ENCODE peak calls at places on chromosomes 11 and 22, in five cellular contexts. F is EH; Z is COR-L47; H is stimulated activated CD8-positive, alpha-beta memory T cell treated with anti-CD3 and anti-CD28 coated beads, Interleukin-4, amount 100 ng/mL, for 1 hour; P is nucleus accumbens. N is an unnamed sample.

GRCh38 chr11:1060410-1060809 is 14.3 kb upstream of the MUC2 start:
- DNase-seq in P (no peak), Z (no peak), H (no peak), F (no peak), N (no peak)

GRCh38 chr22:22787151-22787550 is 100.5 kb upstream of the IGLL5 start:
- DNase-seq in Z (no peak), H (no peak), P (no peak), F (no peak), N (no peak)

GRCh38 chr11:12746593-12747097 is 72.4 kb downstream of the TEAD1 start:
- DNase-seq in H (no peak), P (no peak), Z (peak), F (peak), N (no peak)

GRCh38 chr11:86214710-86215109 is 29.8 kb upstream of the EED start:
- DNase-seq in P (no peak), H (no peak), F (no peak), Z (no peak), N (no peak)

GRCh38 chr11:9075441-9076000 is 15.9 kb downstream of the SCUBE2 start:
- DNase-seq in P (no peak), H (no peak), Z (peak), F (no peak), N (no peak)

GRCh38 chr22:36902143-36902911 is 11.1 kb upstream of the CSF2RB start:
- DNase-seq in H (no peak), P (no peak), Z (no peak), F (no peak), N (no peak)

GRCh38 chr11:95682552-95682951 is 107.0 kb downstream of the FAM76B start:
- DNase-seq in H (no peak), F (no peak), P (no peak), Z (no peak), N (no peak)

GRCh38 chr11:14539867-14540475 is 19.8 kb upstream of the PSMA1 start:
- DNase-seq in Z (no peak), H (no peak), F (no peak), P (no peak), N (no peak)

GRCh38 chr22:24191893-24192292 is 10.6 kb downstream of the SUSD2 start:
- DNase-seq in F (no peak), H (no peak), Z (no peak), P (no peak), N (no peak)

GRCh38 chr11:69000831-69001245 is 12.2 kb downstream of the MRGPRF start:
- DNase-seq in Z (no peak), F (peak), H (no peak), P (no peak), N (no peak)

GRCh38 chr22:42933783-42934144 is 76.7 kb upstream of the ARFGAP3 start:
- DNase-seq in P (no peak), Z (no peak), H (no peak), F (peak), N (no peak)

GRCh38 chr22:27228771-27229170 is 571.4 kb downstream of the MIAT start:
- DNase-seq in F (no peak), Z (no peak), H (no peak), P (no peak), N (no peak)

GRCh38 chr11:2300936-2301630 is 635 bp downstream of the C11orf21 start:
- DNase-seq in P (no peak), F (no peak), H (no peak), Z (no peak), N (no peak)

GRCh38 chr22:39300198-39300830 is 19.1 kb downstream of the RPL3 start:
- DNase-seq in P (no peak), Z (no peak), H (no peak), F (peak), N (no peak)

GRCh38 chr11:94513091-94513490 is 830 bp downstream of the C11orf97 start:
- DNase-seq in P (no peak), F (no peak), Z (peak), H (no peak), N (no peak)

GRCh38 chr22:50245214-50246072 is 620 bp upstream of the TUBGCP6 start:
- DNase-seq in P (no peak), Z (no peak), F (no peak), H (no peak), N (no peak)

GRCh38 chr11:113805640-113806039 is 26.0 kb downstream of the CLDN25 start:
- DNase-seq in Z (no peak), H (no peak), P (no peak), F (peak), N (no peak)

GRCh38 chr11:28529540-28530410 is 421.6 kb downstream of the METTL15 start:
- DNase-seq in H (no peak), F (peak), P (no peak), Z (peak), N (no peak)

GRCh38 chr11:22617868-22618267 is 7.8 kb downstream of the FANCF start:
- DNase-seq in Z (no peak), P (no peak), H (no peak), F (no peak), N (no peak)

GRCh38 chr11:19441752-19442553 is 201.2 kb upstream of the E2F8 start:
- DNase-seq in Z (no peak), H (no peak), P (no peak), F (peak), N (no peak)

GRCh38 chr11:14417186-14417585 is 58.2 kb upstream of the RRAS2 start:
- DNase-seq in F (peak), H (no peak), Z (no peak), P (no peak), N (no peak)

GRCh38 chr11:16191212-16191851 is 165.0 kb downstream of the SOX6 start:
- DNase-seq in P (no peak), F (no peak), Z (no peak), H (no peak), N (no peak)

N was measured in cortex of kidney.